ENCODE peak calls at places on chromosomes 3 and 15, in six cellular contexts. T, X, W, U, N and Y are unnamed samples.

GRCh38 chr3:124885466-124886167 is 1.5 kb downstream of the ITGB5 start:
- DNase-seq in T (no peak), X (peak; percentile 26), W (peak; percentile 51), U (no peak), N (no peak), Y (peak; percentile 56)

GRCh38 chr3:43793648-43794372 is 103.1 kb downstream of the ABHD5 start:
- DNase-seq in T (no peak), X (no peak), W (peak; percentile 14), U (no peak), N (no peak), Y (no peak)

GRCh38 chr3:47421741-47422649 is 41.2 kb downstream of the PTPN23 start:
- DNase-seq in T (no peak), X (no peak), W (no peak), U (no peak), N (peak; percentile 33), Y (peak; percentile 37)

GRCh38 chr3:44712455-44713075 is at the start of gene ZNF502:
- DNase-seq in T (peak; percentile 84), X (peak; percentile 62), W (peak; percentile 76), U (peak; percentile 74), N (peak; percentile 76), Y (peak; percentile 70)

GRCh38 chr3:14425574-14426304 is 23.3 kb downstream of the SLC6A6 start:
- DNase-seq in T (no peak), X (no peak), W (no peak), U (no peak), N (peak; percentile 73), Y (no peak)

GRCh38 chr15:68384451-68385239 is 47.3 kb downstream of the ITGA11 start:
- DNase-seq in T (peak; percentile 92), X (no peak), W (peak; percentile 9), U (peak; percentile 28), N (no peak), Y (peak; percentile 98)

GRCh38 chr3:124034016-124034808 is 42.3 kb upstream of the ROPN1 start:
- DNase-seq in T (no peak), X (peak; percentile 36), W (peak; percentile 41), U (peak; percentile 63), N (no peak), Y (peak; percentile 6)

GRCh38 chr3:99499235-99499798 is 139.1 kb upstream of the COL8A1 start:
- DNase-seq in T (peak; percentile 73), X (no peak), W (no peak), U (no peak), N (peak; percentile 75), Y (peak; percentile 63)

GRCh38 chr15:87609474-87609873 is 647.1 kb downstream of the NTRK3 start:
- DNase-seq in T (peak; percentile 88), X (no peak), W (no peak), U (no peak), N (peak; percentile 3), Y (peak; percentile 96)

GRCh38 chr15:74328331-74329056 is 39.0 kb downstream of the CYP11A1 start:
- DNase-seq in T (no peak), X (no peak), W (no peak), U (no peak), N (no peak), Y (no peak)

GRCh38 chr15:62390793-62391543 is 225.9 kb upstream of the C2CD4B start:
- DNase-seq in T (peak; percentile 36), X (peak; percentile 44), W (peak; percentile 54), U (peak; percentile 79), N (peak; percentile 40), Y (peak; percentile 73)

GRCh38 chr3:50340404-50341329 is at the start of gene RASSF1:
- DNase-seq in T (no peak), X (no peak), W (peak; percentile 60), U (peak; percentile 66), N (no peak), Y (no peak)

GRCh38 chr15:75208501-75209288 is 7.0 kb downstream of the C15orf39 start:
- DNase-seq in T (no peak), X (no peak), W (no peak), U (no peak), N (no peak), Y (no peak)

GRCh38 chr3:11568503-11569155 is 75.1 kb downstream of the VGLL4 start:
- DNase-seq in T (peak; percentile 93), X (no peak), W (no peak), U (no peak), N (peak; percentile 68), Y (peak; percentile 97)

GRCh38 chr3:100754563-100755334 is 45.5 kb downstream of the TFG start:
- DNase-seq in T (no peak), X (no peak), W (no peak), U (no peak), N (no peak), Y (no peak)

GRCh38 chr3:173396191-173397041 is 1.1 kb upstream of the NLGN1 start:
- DNase-seq in T (no peak), X (peak; percentile 27), W (peak; percentile 50), U (peak; percentile 51), N (peak; percentile 13), Y (peak; percentile 28)

GRCh38 chr15:80878867-80879250 is 99.7 kb downstream of the CEMIP start:
- DNase-seq in T (no peak), X (no peak), W (no peak), U (no peak), N (peak; percentile 93), Y (peak; percentile 70)

GRCh38 chr3:172562881-172563835 is 39.9 kb upstream of the TNFSF10 start:
- DNase-seq in T (peak; percentile 86), X (no peak), W (no peak), U (no peak), N (peak; percentile 81), Y (peak; percentile 98)

GRCh38 chr15:75397494-75397893 is 29.1 kb upstream of the MAN2C1 start:
- DNase-seq in T (peak; percentile 54), X (no peak), W (no peak), U (no peak), N (no peak), Y (no peak)

GRCh38 chr3:128489860-128490649 is 2.9 kb downstream of the GATA2 start:
- DNase-seq in T (no peak), X (no peak), W (peak; percentile 71), U (peak; percentile 81), N (peak; percentile 66), Y (peak; percentile 49)

GRCh38 chr3:128322030-128323022 is 144.4 kb downstream of the DNAJB8 start:
- DNase-seq in T (peak; percentile 46), X (no peak), W (peak; percentile 83), U (peak; percentile 85), N (peak; percentile 81), Y (peak; percentile 47)

GRCh38 chr3:18847583-18848197 is 300.6 kb upstream of the KCNH8 start:
- DNase-seq in T (no peak), X (no peak), W (no peak), U (no peak), N (peak; percentile 12), Y (no peak)

GRCh38 chr3:134620476-134621115 is 30.2 kb downstream of the KY start:
- DNase-seq in T (no peak), X (no peak), W (peak; percentile 6), U (peak; percentile 17), N (no peak), Y (no peak)

GRCh38 chr3:20575153-20575552 is 389.1 kb upstream of the SGO1 start:
- DNase-seq in T (peak; percentile 78), X (no peak), W (no peak), U (no peak), N (peak; percentile 53), Y (peak; percentile 45)

GRCh38 chr3:144501419-144501818 is 529.8 kb downstream of the DIPK2A start:
- DNase-seq in T (no peak), X (no peak), W (no peak), U (no peak), N (no peak), Y (no peak)

GRCh38 chr3:124078978-124079911 is 87.3 kb upstream of the ROPN1 start:
- DNase-seq in T (peak; percentile 50), X (peak; percentile 31), W (no peak), U (no peak), N (peak; percentile 78), Y (peak; percentile 36)

GRCh38 chr3:57029383-57029782 is 31.1 kb upstream of the SPATA12 start:
- DNase-seq in T (no peak), X (no peak), W (no peak), U (no peak), N (no peak), Y (no peak)

GRCh38 chr3:57026918-57027317 is 33.5 kb upstream of the SPATA12 start:
- DNase-seq in T (peak; percentile 56), X (no peak), W (no peak), U (no peak), N (no peak), Y (peak; percentile 38)

GRCh38 chr3:57029924-57030323 is 30.5 kb upstream of the SPATA12 start:
- DNase-seq in T (no peak), X (no peak), W (no peak), U (no peak), N (no peak), Y (no peak)

GRCh38 chr3:57030711-57031110 is 29.8 kb upstream of the SPATA12 start:
- DNase-seq in T (no peak), X (no peak), W (no peak), U (no peak), N (no peak), Y (no peak)

DNA sequence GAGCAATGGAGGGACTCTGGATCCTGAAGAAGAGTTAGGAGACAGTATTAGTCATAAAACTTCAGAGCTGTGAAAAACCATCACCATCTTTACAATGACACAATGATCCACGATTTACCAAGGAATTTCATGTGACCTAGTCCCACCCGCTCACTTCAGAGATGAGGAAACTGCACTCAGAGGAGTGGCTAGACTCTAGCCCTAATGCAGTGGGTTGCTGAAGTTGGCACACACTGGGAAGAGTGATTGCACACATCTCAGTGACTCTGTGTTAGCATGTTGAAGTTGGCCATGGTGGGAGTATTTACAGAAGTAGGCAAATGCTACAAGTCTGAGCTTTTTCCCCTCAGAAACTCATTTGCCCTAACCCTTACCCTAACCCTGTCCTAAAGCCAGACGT is 35.2 kb upstream of the SPATA12 start:
- DNase-seq in T (no peak), X (no peak), W (no peak), U (no peak), N (no peak), Y (no peak)
- H3K4ac ChIP-seq in T (no peak overlapping the region), X (no peak overlapping the region), W (no peak overlapping the region), U (no peak overlapping the region), N (no peak overlapping the region), Y (no peak overlapping the region)

DNA sequence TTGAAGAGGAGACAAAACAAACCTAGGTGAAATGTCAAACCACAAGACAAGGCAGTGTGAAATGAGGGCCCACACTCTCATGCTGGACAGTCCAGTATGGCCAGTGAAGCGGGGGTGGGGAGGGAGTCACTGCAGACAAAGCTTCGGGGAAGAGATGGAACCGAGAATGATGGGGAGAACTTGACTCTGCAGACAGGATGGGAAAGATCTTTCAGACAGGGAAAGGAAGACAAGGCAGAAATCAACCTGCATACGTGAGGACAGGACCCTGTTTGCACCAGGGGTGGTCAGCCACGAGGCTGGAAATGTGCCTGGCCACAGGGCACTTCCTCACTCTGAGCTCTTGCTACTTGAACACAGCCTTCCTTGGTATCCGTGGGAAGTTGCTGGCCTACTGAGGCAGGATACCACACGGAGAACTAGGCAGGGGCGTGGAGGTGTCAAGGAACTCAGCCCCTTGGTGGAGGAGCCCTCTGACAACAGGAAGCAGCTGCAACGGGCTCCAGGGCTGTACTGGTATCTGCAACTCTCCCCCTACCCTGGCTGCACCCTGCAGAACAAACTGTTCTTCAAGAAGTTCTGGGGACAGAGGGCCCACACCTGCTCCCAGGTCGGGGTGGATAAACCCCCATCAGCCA is 9.3 kb upstream of the SRP14 start:
- DNase-seq in T (no peak), X (no peak), W (no peak), U (peak; percentile 39), N (no peak), Y (no peak)
- H3K4me2 ChIP-seq in T (no peak overlapping the region), X (no peak overlapping the region), W (no peak overlapping the region), U (no peak overlapping the region), N (no peak overlapping the region), Y (no peak overlapping the region)

GRCh38 chr3:40191850-40192448 is 117.6 kb upstream of the EIF1B start:
- DNase-seq in T (peak; percentile 51), X (peak; percentile 50), W (peak; percentile 62), U (peak; percentile 86), N (peak; percentile 79), Y (peak; percentile 54)
- H3K14ac ChIP-seq in T (no peak overlapping the region), X (no peak overlapping the region), W (no peak overlapping the region), U (no peak overlapping the region), N (no peak overlapping the region), Y (no peak overlapping the region)

GRCh38 chr3:25252291-25252690 is 175.8 kb upstream of the RARB start:
- DNase-seq in T (no peak), X (no peak), W (no peak), U (no peak), N (no peak), Y (no peak)
- H3K4ac ChIP-seq in T (no peak overlapping the region), X (no peak overlapping the region), W (no peak overlapping the region), U (no peak overlapping the region), N (no peak overlapping the region), Y (no peak overlapping the region)